ENCODE peak calls at places on chromosomes 6 and 20, in five cellular contexts. One of them, this sample, is unnamed.

GRCh38 chr6:24194968-24195700 is 69.1 kb downstream of the NRSN1 start:
- DNase-seq in WTC11: no peak
- DNase-seq in PC-3: peak; percentile 30
- DNase-seq in uterus: no peak
- DNase-seq in left ventricle myocardium inferior: no peak
- DNase-seq in this sample: no peak

GRCh38 chr6:142531727-142532126 is 229.9 kb downstream of the ADGRG6 start:
- DNase-seq in WTC11: no peak
- DNase-seq in PC-3: no peak
- DNase-seq in uterus: no peak
- DNase-seq in left ventricle myocardium inferior: no peak
- DNase-seq in this sample: no peak

GRCh38 chr20:49706548-49707517 is 6.8 kb downstream of the B4GALT5 start:
- DNase-seq in WTC11: no peak
- DNase-seq in PC-3: no peak
- DNase-seq in uterus: no peak
- DNase-seq in left ventricle myocardium inferior: no peak
- DNase-seq in this sample: no peak

GRCh38 chr6:35054106-35054742 is 86.9 kb downstream of the TCP11 start:
- DNase-seq in WTC11: no peak
- DNase-seq in PC-3: no peak
- DNase-seq in uterus: no peak
- DNase-seq in left ventricle myocardium inferior: no peak
- DNase-seq in this sample: no peak

GRCh38 chr6:4941782-4942672 is 61.8 kb downstream of the RPP40 start:
- DNase-seq in WTC11: no peak
- DNase-seq in PC-3: peak; percentile 95
- DNase-seq in uterus: peak; percentile 78
- DNase-seq in left ventricle myocardium inferior: no peak
- DNase-seq in this sample: peak; percentile 85

GRCh38 chr6:958531-958930 is 265.6 kb upstream of the EXOC2 start:
- DNase-seq in WTC11: no peak
- DNase-seq in PC-3: peak; percentile 27
- DNase-seq in uterus: no peak
- DNase-seq in left ventricle myocardium inferior: no peak
- DNase-seq in this sample: peak; percentile 92

GRCh38 chr6:12473494-12473893 is 183.3 kb downstream of the EDN1 start:
- DNase-seq in WTC11: no peak
- DNase-seq in PC-3: no peak
- DNase-seq in uterus: no peak
- DNase-seq in left ventricle myocardium inferior: no peak
- DNase-seq in this sample: no peak

GRCh38 chr6:160767019-160767646 is 65.1 kb downstream of the PLG start:
- DNase-seq in WTC11: peak; percentile 81
- DNase-seq in PC-3: peak; percentile 15
- DNase-seq in uterus: peak; percentile 78
- DNase-seq in left ventricle myocardium inferior: peak; percentile 57
- DNase-seq in this sample: peak; percentile 10

GRCh38 chr6:146913842-146914562 is 290.2 kb upstream of the STXBP5 start:
- DNase-seq in WTC11: peak; percentile 51
- DNase-seq in PC-3: peak; percentile 93
- DNase-seq in uterus: peak; percentile 45
- DNase-seq in left ventricle myocardium inferior: peak; percentile 33
- DNase-seq in this sample: peak; percentile 94

GRCh38 chr6:74368746-74369145 is 672.7 kb downstream of the CD109 start:
- DNase-seq in WTC11: no peak
- DNase-seq in PC-3: no peak
- DNase-seq in uterus: no peak
- DNase-seq in left ventricle myocardium inferior: no peak
- DNase-seq in this sample: no peak

GRCh38 chr6:91081452-91082067 is 494.7 kb upstream of the MAP3K7 start:
- DNase-seq in WTC11: no peak
- DNase-seq in PC-3: peak; percentile 59
- DNase-seq in uterus: no peak
- DNase-seq in left ventricle myocardium inferior: no peak
- DNase-seq in this sample: no peak

GRCh38 chr6:141675957-141676356 is 456.8 kb upstream of the GJE1 start:
- DNase-seq in WTC11: no peak
- DNase-seq in PC-3: peak; percentile 37
- DNase-seq in uterus: no peak
- DNase-seq in left ventricle myocardium inferior: no peak
- DNase-seq in this sample: no peak

GRCh38 chr20:42041000-42041565 is 422.9 kb upstream of the CHD6 start:
- DNase-seq in WTC11: no peak
- DNase-seq in PC-3: no peak
- DNase-seq in uterus: no peak
- DNase-seq in left ventricle myocardium inferior: no peak
- DNase-seq in this sample: no peak

GRCh38 chr6:157779705-157780604 is 43.1 kb upstream of the SNX9 start:
- DNase-seq in WTC11: no peak
- DNase-seq in PC-3: peak; percentile 43
- DNase-seq in uterus: no peak
- DNase-seq in left ventricle myocardium inferior: no peak
- DNase-seq in this sample: no peak

GRCh38 chr6:157762636-157763035 is 60.4 kb upstream of the SNX9 start:
- DNase-seq in WTC11: no peak
- DNase-seq in PC-3: no peak
- DNase-seq in uterus: no peak
- DNase-seq in left ventricle myocardium inferior: no peak
- DNase-seq in this sample: no peak

GRCh38 chr20:8304124-8304800 is 172.2 kb downstream of the PLCB1 start:
- DNase-seq in WTC11: no peak
- DNase-seq in PC-3: no peak
- DNase-seq in uterus: no peak
- DNase-seq in left ventricle myocardium inferior: no peak
- DNase-seq in this sample: no peak
- TF ChIP-seq CTCF in WTC11: no peak
- TF ChIP-seq CTCF in PC-3: no peak
- TF ChIP-seq CTCF in uterus: no peak
- TF ChIP-seq CTCF in left ventricle myocardium inferior: no peak
- TF ChIP-seq CTCF in this sample: no peak

DNA sequence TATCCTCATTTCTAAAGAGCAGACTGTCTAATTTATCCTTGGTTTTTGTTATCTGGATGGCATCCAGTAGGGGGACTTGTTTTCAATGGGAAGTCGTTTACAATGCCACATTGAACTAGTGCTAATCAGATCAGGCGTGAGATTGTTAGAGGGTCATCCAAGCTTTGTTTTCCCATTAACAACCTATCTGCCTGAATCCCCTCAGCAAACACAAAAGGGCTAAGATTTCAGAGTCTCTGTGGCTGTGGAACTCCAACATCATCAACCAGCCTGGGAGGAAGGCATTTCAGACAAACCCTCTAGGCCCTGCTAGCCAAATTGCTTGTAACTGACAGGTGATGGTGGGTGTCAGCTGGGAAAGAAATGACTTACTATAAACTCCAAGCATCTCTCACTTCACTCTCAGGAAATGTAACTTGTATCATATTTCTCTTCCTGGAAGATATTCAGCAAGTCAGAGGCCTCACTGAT is 47.7 kb downstream of the COL19A1 start:
- DNase-seq in WTC11: no peak
- DNase-seq in PC-3: no peak
- DNase-seq in uterus: no peak
- DNase-seq in left ventricle myocardium inferior: no peak
- DNase-seq in this sample: no peak
- TF ChIP-seq CTCF in WTC11: no peak
- TF ChIP-seq CTCF in PC-3: peak; percentile 19
- TF ChIP-seq CTCF in uterus: no peak
- TF ChIP-seq CTCF in left ventricle myocardium inferior: no peak
- TF ChIP-seq CTCF in this sample: no peak

GRCh38 chr6:161828355-161828754 is 554.5 kb upstream of the AGPAT4 start:
- DNase-seq in WTC11: no peak
- DNase-seq in PC-3: no peak
- DNase-seq in uterus: no peak
- DNase-seq in left ventricle myocardium inferior: no peak
- DNase-seq in this sample: no peak

GRCh38 chr6:161833099-161833860 is 559.4 kb upstream of the AGPAT4 start:
- DNase-seq in WTC11: no peak
- DNase-seq in PC-3: no peak
- DNase-seq in uterus: no peak
- DNase-seq in left ventricle myocardium inferior: no peak
- DNase-seq in this sample: no peak

GRCh38 chr6:161830866-161831600 is 557.2 kb upstream of the AGPAT4 start:
- DNase-seq in WTC11: no peak
- DNase-seq in PC-3: no peak
- DNase-seq in uterus: no peak
- DNase-seq in left ventricle myocardium inferior: no peak
- DNase-seq in this sample: no peak

GRCh38 chr6:161832622-161833021 is 558.8 kb upstream of the AGPAT4 start:
- DNase-seq in WTC11: no peak
- DNase-seq in PC-3: no peak
- DNase-seq in uterus: no peak
- DNase-seq in left ventricle myocardium inferior: no peak
- DNase-seq in this sample: no peak

DNA sequence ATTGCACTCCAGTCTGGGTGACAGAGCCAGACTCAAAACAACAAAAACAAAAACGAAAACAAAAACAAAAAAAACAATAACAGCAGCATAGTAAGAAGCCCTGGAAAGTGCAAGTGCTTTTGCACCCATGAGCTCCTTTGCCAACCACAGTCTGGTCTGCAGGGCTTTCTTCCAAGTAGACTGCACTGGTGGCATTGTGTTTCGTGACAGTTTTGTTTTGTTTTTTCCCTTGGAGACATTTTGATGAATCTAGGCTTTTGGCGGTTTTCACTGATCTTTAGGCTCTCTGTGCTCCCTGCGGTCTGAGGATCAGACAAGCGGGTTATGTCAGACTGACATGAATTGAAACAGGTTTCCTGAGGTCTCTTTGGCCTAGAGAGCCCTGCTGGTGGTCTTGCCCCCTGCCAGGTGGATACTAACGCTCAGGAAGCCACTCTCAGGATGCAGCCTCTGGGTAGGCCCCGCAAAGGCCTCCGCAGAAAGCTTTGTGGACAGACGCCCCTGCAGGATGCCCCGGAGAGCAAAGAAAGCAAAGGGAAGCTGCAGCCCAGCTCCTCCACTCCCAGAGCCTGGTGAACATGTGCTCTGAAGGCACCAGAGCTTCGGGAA is 555.4 kb upstream of the AGPAT4 start:
- DNase-seq in WTC11: no peak
- DNase-seq in PC-3: no peak
- DNase-seq in uterus: no peak
- DNase-seq in left ventricle myocardium inferior: no peak
- DNase-seq in this sample: no peak
- TF ChIP-seq CTCF in WTC11: no peak
- TF ChIP-seq CTCF in PC-3: no peak
- TF ChIP-seq CTCF in uterus: no peak
- TF ChIP-seq CTCF in left ventricle myocardium inferior: no peak
- TF ChIP-seq CTCF in this sample: no peak

GRCh38 chr20:62984666-62985065 is 22.1 kb downstream of the BHLHE23 start:
- DNase-seq in WTC11: no peak
- DNase-seq in PC-3: no peak
- DNase-seq in uterus: no peak
- DNase-seq in left ventricle myocardium inferior: no peak
- DNase-seq in this sample: no peak

GRCh38 chr20:62980970-62981369 is 25.8 kb downstream of the BHLHE23 start:
- DNase-seq in WTC11: no peak
- DNase-seq in PC-3: peak; percentile 9
- DNase-seq in uterus: no peak
- DNase-seq in left ventricle myocardium inferior: no peak
- DNase-seq in this sample: no peak

GRCh38 chr20:62985089-62985778 is 21.5 kb downstream of the BHLHE23 start:
- DNase-seq in WTC11: no peak
- DNase-seq in PC-3: no peak
- DNase-seq in uterus: no peak
- DNase-seq in left ventricle myocardium inferior: peak; percentile 45
- DNase-seq in this sample: no peak

GRCh38 chr20:62982124-62983075 is 24.4 kb downstream of the BHLHE23 start:
- DNase-seq in WTC11: no peak
- DNase-seq in PC-3: no peak
- DNase-seq in uterus: no peak
- DNase-seq in left ventricle myocardium inferior: no peak
- DNase-seq in this sample: no peak

GRCh38 chr20:62983210-62983609 is 23.6 kb downstream of the BHLHE23 start:
- DNase-seq in WTC11: no peak
- DNase-seq in PC-3: no peak
- DNase-seq in uterus: no peak
- DNase-seq in left ventricle myocardium inferior: no peak
- DNase-seq in this sample: no peak
- TF ChIP-seq CTCF in WTC11: no peak
- TF ChIP-seq CTCF in PC-3: no peak
- TF ChIP-seq CTCF in uterus: no peak
- TF ChIP-seq CTCF in left ventricle myocardium inferior: no peak
- TF ChIP-seq CTCF in this sample: no peak

DNA sequence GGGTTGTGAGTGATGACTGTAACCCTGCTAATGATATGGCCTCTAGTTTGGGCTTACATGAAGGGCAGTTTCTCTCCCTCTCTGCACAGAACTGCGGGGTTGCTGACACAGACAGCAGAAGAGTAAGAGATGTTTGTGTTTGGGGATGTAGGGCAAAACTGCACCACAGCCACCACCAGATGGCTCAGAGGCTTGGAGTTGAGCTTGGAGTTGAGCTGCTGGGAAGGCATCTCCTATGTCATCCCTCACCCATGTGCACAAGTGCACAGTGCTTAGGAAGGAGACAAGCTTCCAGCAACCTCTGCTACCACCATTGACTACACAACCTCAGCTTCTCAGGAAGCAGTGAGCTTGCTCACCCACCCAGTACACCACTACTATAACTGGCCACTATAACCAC is 303.9 kb upstream of the DEFB112 start:
- DNase-seq in WTC11: peak; percentile 23
- DNase-seq in PC-3: no peak
- DNase-seq in uterus: no peak
- DNase-seq in left ventricle myocardium inferior: no peak
- DNase-seq in this sample: no peak
- TF ChIP-seq CTCF in WTC11: no peak
- TF ChIP-seq CTCF in PC-3: no peak
- TF ChIP-seq CTCF in uterus: no peak
- TF ChIP-seq CTCF in left ventricle myocardium inferior: no peak
- TF ChIP-seq CTCF in this sample: no peak

DNA sequence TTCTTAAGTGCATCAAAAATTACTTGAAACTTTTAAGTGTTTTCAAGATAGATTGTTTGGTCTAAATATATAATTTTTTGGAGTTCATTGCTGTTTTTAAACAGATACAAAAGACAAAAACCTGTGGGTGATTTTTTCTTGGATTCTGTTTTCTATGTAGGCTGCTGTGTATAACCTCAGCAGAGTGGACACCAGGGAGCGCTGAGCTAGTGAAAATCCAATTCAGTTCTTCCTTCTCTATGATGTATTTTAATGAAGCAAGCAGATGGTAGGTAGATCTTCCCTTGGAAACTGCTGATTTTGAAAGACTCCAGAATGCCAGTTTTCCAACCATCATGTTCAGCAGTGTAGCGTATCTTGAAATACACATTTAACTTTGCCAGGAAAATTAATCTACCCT is 177.9 kb downstream of the PHF3 start:
- DNase-seq in WTC11: no peak
- DNase-seq in PC-3: peak; percentile 13
- DNase-seq in uterus: no peak
- DNase-seq in left ventricle myocardium inferior: no peak
- DNase-seq in this sample: no peak
- TF ChIP-seq CTCF in WTC11: no peak
- TF ChIP-seq CTCF in PC-3: no peak
- TF ChIP-seq CTCF in uterus: no peak
- TF ChIP-seq CTCF in left ventricle myocardium inferior: no peak
- TF ChIP-seq CTCF in this sample: peak; percentile 17